ENCODE peak calls at places on chromosomes 6 and 20, in six cellular contexts. J is H9, W is heart left ventricle, Y is astrocyte, B is MCF 10A, D is cardiac muscle cell. F is an unnamed sample.

GRCh38 chr20:34675993-34676641 is 775 bp downstream of the PIGU start:
- DNase-seq in J (no peak), W (no peak), Y (no peak), B (no peak), D (no peak), F (no peak)

GRCh38 chr20:43947316-43947710 is 32.7 kb downstream of the TOX2 start:
- DNase-seq in J (no peak), W (no peak), Y (no peak), B (no peak), D (no peak), F (no peak)

GRCh38 chr6:140274548-140274947 is 900.1 kb upstream of the CITED2 start:
- DNase-seq in J (no peak), W (no peak), Y (no peak), B (no peak), D (no peak), F (no peak)

GRCh38 chr6:111642463-111643158 is 36.9 kb upstream of the TRAF3IP2 start:
- DNase-seq in J (peak), W (peak), Y (peak), B (peak), D (peak), F (peak)

GRCh38 chr6:109406196-109406595 is 23.9 kb upstream of the CD164 start:
- DNase-seq in J (no peak), W (no peak), Y (no peak), B (peak), D (no peak), F (no peak)

GRCh38 chr6:159879829-159880228 is 11.0 kb upstream of the MAS1 start:
- DNase-seq in J (no peak), W (no peak), Y (no peak), B (no peak), D (no peak), F (no peak)

GRCh38 chr20:33412484-33412838 is 11.1 kb upstream of the CDK5RAP1 start:
- DNase-seq in J (no peak), W (no peak), Y (no peak), B (no peak), D (no peak), F (no peak)

GRCh38 chr6:83518946-83519489 is 6.7 kb downstream of the PRSS35 start:
- DNase-seq in J (no peak), W (no peak), Y (peak), B (peak), D (no peak), F (no peak)

GRCh38 chr20:61399433-61399832 is 147.4 kb downstream of the CDH4 start:
- DNase-seq in J (no peak), W (no peak), Y (no peak), B (no peak), D (no peak), F (no peak)

GRCh38 chr6:12160350-12160749 is 129.8 kb upstream of the EDN1 start:
- DNase-seq in J (no peak), W (no peak), Y (peak), B (peak), D (no peak), F (no peak)

GRCh38 chr20:44748005-44748370 is 2.3 kb downstream of the KCNK15 start:
- DNase-seq in J (no peak), W (no peak), Y (no peak), B (no peak), D (no peak), F (no peak)

GRCh38 chr20:15039088-15039762 is 701.8 kb upstream of the FLRT3 start:
- DNase-seq in J (no peak), W (no peak), Y (no peak), B (peak), D (no peak), F (no peak)

GRCh38 chr20:3563548-3564177 is 92.8 kb downstream of the ATRN start:
- DNase-seq in J (no peak), W (no peak), Y (peak), B (peak), D (peak), F (no peak)

GRCh38 chr6:30263734-30264133 is 50.5 kb upstream of the TRIM26 start:
- DNase-seq in J (no peak), W (no peak), Y (peak), B (peak), D (no peak), F (no peak)

GRCh38 chr6:141401168-141401567 is 731.6 kb upstream of the GJE1 start:
- DNase-seq in J (no peak), W (no peak), Y (peak), B (no peak), D (no peak), F (no peak)

GRCh38 chr20:32050851-32051556 is 1.0 kb upstream of the HCK start:
- DNase-seq in J (peak), W (peak), Y (no peak), B (no peak), D (no peak), F (no peak)

GRCh38 chr20:42024653-42025052 is 406.5 kb upstream of the CHD6 start:
- DNase-seq in J (peak), W (peak), Y (no peak), B (no peak), D (peak), F (no peak)

GRCh38 chr20:58864346-58864745 is 11.8 kb downstream of the GNAS start:
- DNase-seq in J (no peak), W (no peak), Y (no peak), B (peak), D (no peak), F (no peak)

GRCh38 chr20:34578040-34578439 is 19.5 kb downstream of the MAP1LC3A start:
- DNase-seq in J (no peak), W (no peak), Y (no peak), B (no peak), D (no peak), F (no peak)

GRCh38 chr6:118783931-118784528 is 109.9 kb upstream of the ASF1A start:
- DNase-seq in J (no peak), W (no peak), Y (no peak), B (no peak), D (peak), F (no peak)

GRCh38 chr20:39004508-39004907 is 42.4 kb downstream of the DHX35 start:
- DNase-seq in J (no peak), W (no peak), Y (no peak), B (peak), D (no peak), F (no peak)

GRCh38 chr6:89985744-89986493 is 91.7 kb downstream of the GJA10 start:
- DNase-seq in J (no peak), W (peak), Y (peak), B (peak), D (no peak), F (peak)

GRCh38 chr6:26172496-26172958 is 85.3 kb downstream of the HFE start:
- DNase-seq in J (no peak), W (peak), Y (no peak), B (peak), D (peak), F (no peak)

GRCh38 chr6:15893556-15894253 is 230.9 kb upstream of the DTNBP1 start:
- DNase-seq in J (no peak), W (no peak), Y (no peak), B (peak), D (no peak), F (no peak)

GRCh38 chr20:51481311-51481997 is 61.1 kb downstream of the NFATC2 start:
- DNase-seq in J (no peak), W (no peak), Y (no peak), B (no peak), D (no peak), F (no peak)

GRCh38 chr6:3299221-3299620 is 40.5 kb downstream of the PSMG4 start:
- DNase-seq in J (no peak), W (no peak), Y (no peak), B (no peak), D (no peak), F (no peak)

GRCh38 chr6:81981812-81982211 is 229.3 kb upstream of the TENT5A start:
- DNase-seq in J (no peak), W (no peak), Y (peak), B (peak), D (no peak), F (no peak)

GRCh38 chr6:165571721-165572132 is 91.3 kb downstream of the PDE10A start:
- DNase-seq in J (no peak), W (no peak), Y (peak), B (no peak), D (peak), F (no peak)

GRCh38 chr6:19869464-19869863 is 32.3 kb downstream of the ID4 start:
- DNase-seq in J (no peak), W (no peak), Y (no peak), B (no peak), D (no peak), F (no peak)

GRCh38 chr6:15628499-15629131 is 34.2 kb downstream of the DTNBP1 start:
- DNase-seq in J (no peak), W (no peak), Y (peak), B (peak), D (no peak), F (no peak)

GRCh38 chr20:62501801-62502495 is 26.2 kb upstream of the GATA5 start:
- DNase-seq in J (no peak), W (no peak), Y (peak), B (peak), D (no peak), F (no peak)

GRCh38 chr6:104484191-104484590 is 375.5 kb downstream of the HACE1 start:
- DNase-seq in J (no peak), W (no peak), Y (no peak), B (no peak), D (no peak), F (no peak)

GRCh38 chr6:104477569-104477968 is 382.1 kb downstream of the HACE1 start:
- DNase-seq in J (no peak), W (no peak), Y (no peak), B (no peak), D (no peak), F (no peak)

GRCh38 chr6:104486003-104486402 is 373.7 kb downstream of the HACE1 start:
- DNase-seq in J (no peak), W (no peak), Y (no peak), B (no peak), D (no peak), F (no peak)

GRCh38 chr6:104484626-104485025 is 375.1 kb downstream of the HACE1 start:
- DNase-seq in J (no peak), W (no peak), Y (no peak), B (no peak), D (no peak), F (no peak)

DNA sequence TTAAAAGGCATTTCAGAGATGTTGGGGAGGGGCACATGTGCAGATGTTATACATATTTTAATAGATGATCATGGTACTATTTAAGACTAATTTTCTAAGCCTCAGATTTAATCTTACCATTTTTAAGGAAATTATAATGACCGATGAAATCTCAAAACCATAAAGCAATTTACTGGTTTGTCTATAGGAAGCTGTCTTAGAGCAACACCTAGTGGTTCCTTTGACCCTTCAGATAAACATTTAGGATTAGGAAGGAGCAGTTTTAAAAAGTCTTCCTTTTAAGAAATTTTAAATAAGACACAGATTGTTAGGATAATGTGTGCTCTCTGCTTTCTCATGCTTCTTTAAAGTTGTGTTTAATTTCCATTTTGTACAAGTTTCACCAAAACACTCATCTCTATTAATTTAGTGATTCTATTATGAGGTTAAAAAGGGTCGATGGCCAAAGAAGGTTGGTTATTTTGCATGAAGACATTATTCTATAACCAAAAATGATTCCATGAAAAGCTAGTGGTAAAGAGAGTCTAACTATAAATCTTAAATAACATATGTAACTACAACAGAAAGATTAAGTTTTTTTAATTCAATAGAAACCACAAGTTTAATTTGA is 376.4 kb downstream of the HACE1 start:
- DNase-seq in J (no peak), W (no peak), Y (no peak), B (peak), D (peak), F (no peak)
- TF ChIP-seq CTCF in J (peak), W (no peak), Y (peak), B (peak), D (peak), F (no peak)

GRCh38 chr6:28531479-28532128 is 5.9 kb downstream of the GPX5 start:
- DNase-seq in J (peak), W (no peak), Y (no peak), B (peak), D (no peak), F (no peak)
- TF ChIP-seq CTCF in J (peak), W (no peak), Y (no peak), B (no peak), D (no peak), F (no peak)

GRCh38 chr20:19690462-19690861 is 67.6 kb upstream of the RIN2 start:
- DNase-seq in J (no peak), W (no peak), Y (no peak), B (no peak), D (no peak), F (no peak)

GRCh38 chr20:19692100-19692499 is 66.0 kb upstream of the RIN2 start:
- DNase-seq in J (no peak), W (no peak), Y (peak), B (peak), D (no peak), F (no peak)

GRCh38 chr20:19693508-19693907 is 64.5 kb upstream of the RIN2 start:
- DNase-seq in J (no peak), W (no peak), Y (no peak), B (no peak), D (no peak), F (no peak)

GRCh38 chr20:19691125-19691524 is 66.9 kb upstream of the RIN2 start:
- DNase-seq in J (no peak), W (peak), Y (no peak), B (no peak), D (peak), F (no peak)

DNA sequence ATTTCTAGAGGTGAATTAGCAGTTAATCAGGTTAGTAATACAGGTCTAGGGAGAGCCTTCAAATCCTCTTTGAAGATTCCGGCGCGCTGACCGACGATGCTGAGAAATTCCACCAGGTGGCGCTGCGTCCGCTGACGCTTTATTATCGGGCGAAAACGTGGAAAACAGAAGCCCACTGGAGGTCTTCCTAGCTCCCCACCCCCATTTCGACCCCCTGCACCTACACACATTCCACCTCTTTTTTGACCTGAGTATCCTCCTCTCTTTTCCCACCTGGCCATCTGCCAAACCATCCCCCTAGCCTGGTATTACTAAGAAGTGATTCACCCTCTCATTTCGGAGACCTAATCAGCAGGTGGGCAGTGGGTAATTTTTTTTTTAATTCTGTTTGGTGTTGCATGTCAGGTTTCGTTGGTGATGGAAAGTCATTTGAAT is 65.4 kb upstream of the RIN2 start:
- DNase-seq in J (peak), W (peak), Y (peak), B (peak), D (peak), F (peak)
- TF ChIP-seq CTCF in J (peak), W (peak), Y (peak), B (peak), D (peak), F (peak)

GRCh38 chr6:116513224-116513875 is 1.9 kb downstream of the CALHM5 start:
- DNase-seq in J (no peak), W (no peak), Y (no peak), B (no peak), D (no peak), F (no peak)

GRCh38 chr6:116512155-116512559 is 718 bp downstream of the CALHM5 start:
- DNase-seq in J (no peak), W (no peak), Y (no peak), B (no peak), D (no peak), F (no peak)

GRCh38 chr6:116514103-116514502 is 2.7 kb downstream of the CALHM5 start:
- DNase-seq in J (no peak), W (no peak), Y (no peak), B (no peak), D (no peak), F (no peak)

GRCh38 chr6:116512709-116513108 is 1.3 kb downstream of the CALHM5 start:
- DNase-seq in J (no peak), W (no peak), Y (no peak), B (no peak), D (no peak), F (no peak)

GRCh38 chr6:116511424-116512131 is at the start of gene CALHM5:
- DNase-seq in J (peak), W (peak), Y (peak), B (peak), D (peak), F (no peak)
- TF ChIP-seq CTCF in J (peak), W (peak), Y (peak), B (peak), D (peak), F (peak)

F was measured in glutamatergic neuron.